ENCODE peak calls at places on chromosomes 13 and 19, in five cellular contexts. P, O, E, D and Y are unnamed samples.

GRCh38 chr19:21789761-21790160 is 22.4 kb upstream of the ZNF100 start:
- DNase-seq in E (no peak), P (no peak), D (no peak), O (no peak), Y (no peak)

GRCh38 chr13:42474954-42475353 is 99.0 kb upstream of the TNFSF11 start:
- DNase-seq in D (no peak), P (no peak), O (no peak), E (no peak), Y (no peak)

GRCh38 chr13:109569938-109570711 is 216.3 kb downstream of the IRS2 start:
- DNase-seq in P (peak), O (no peak), D (no peak), E (no peak), Y (no peak)

GRCh38 chr13:95710313-95710712 is 33.4 kb downstream of the DNAJC3 start:
- DNase-seq in O (no peak), P (no peak), E (no peak), D (no peak), Y (no peak)

GRCh38 chr13:44024496-44025155 is 144.9 kb downstream of the LACC1 start:
- DNase-seq in D (no peak), P (no peak), O (no peak), E (no peak), Y (no peak)

GRCh38 chr13:27665333-27665732 is 43.6 kb downstream of the POLR1D start:
- DNase-seq in P (no peak), O (no peak), D (no peak), E (no peak), Y (no peak)

GRCh38 chr19:23071087-23071511 is 45.7 kb upstream of the ZNF730 start:
- DNase-seq in D (peak), E (peak), O (no peak), P (no peak), Y (no peak)

GRCh38 chr13:104984296-104984818 is 1551.1 kb downstream of the EFNB2 start:
- DNase-seq in D (no peak), O (no peak), P (no peak), E (no peak), Y (no peak)

GRCh38 chr13:88601949-88602348 is 930.8 kb downstream of the SLITRK5 start:
- DNase-seq in P (no peak), E (no peak), O (no peak), D (no peak), Y (no peak)